ENCODE peak calls at places on chromosomes 13 and 19, in four cellular contexts. One of them, this sample, is unnamed. For H3K36me3, the result is how much of the 10 kb centered on the place peaks cover.

GRCh38 chr19:38389101-38389925 is 816 bp downstream of the SPRED3 start:
- DNase-seq in stomach: no peak
- DNase-seq in fibroblast of lung: peak
- DNase-seq in lower lobe of right lung: no peak
- DNase-seq in this sample: peak

GRCh38 chr13:74443623-74444022 is 309.4 kb upstream of the KLF12 start:
- DNase-seq in stomach: no peak
- DNase-seq in lower lobe of right lung: no peak
- DNase-seq in fibroblast of lung: peak
- DNase-seq in this sample: no peak

GRCh38 chr19:7730286-7731217 is 1.4 kb downstream of the CLEC4G start:
- DNase-seq in fibroblast of lung: no peak
- DNase-seq in lower lobe of right lung: no peak
- DNase-seq in stomach: no peak
- DNase-seq in this sample: no peak

GRCh38 chr13:113001251-113002140 is 32.5 kb downstream of the MCF2L start:
- DNase-seq in lower lobe of right lung: peak
- DNase-seq in fibroblast of lung: peak
- DNase-seq in stomach: peak
- DNase-seq in this sample: no peak

GRCh38 chr19:3358919-3359849 is 7.2 kb upstream of the NFIC start:
- DNase-seq in fibroblast of lung: peak
- DNase-seq in lower lobe of right lung: peak
- DNase-seq in stomach: peak
- DNase-seq in this sample: no peak

GRCh38 chr13:27960362-27961226 is 8.5 kb downstream of the CDX2 start:
- DNase-seq in fibroblast of lung: peak
- DNase-seq in lower lobe of right lung: peak
- DNase-seq in stomach: peak
- DNase-seq in this sample: no peak

GRCh38 chr13:65553328-65553727 is 1676.8 kb downstream of the PCDH9 start:
- DNase-seq in stomach: no peak
- DNase-seq in fibroblast of lung: no peak
- DNase-seq in lower lobe of right lung: no peak
- DNase-seq in this sample: no peak

GRCh38 chr13:101053694-101054093 is 362.6 kb downstream of the NALCN start:
- DNase-seq in fibroblast of lung: no peak
- DNase-seq in stomach: no peak
- DNase-seq in lower lobe of right lung: no peak
- DNase-seq in this sample: no peak

GRCh38 chr19:35776102-35776788 is 881 bp downstream of the ARHGAP33 start:
- DNase-seq in stomach: no peak
- DNase-seq in lower lobe of right lung: no peak
- DNase-seq in fibroblast of lung: no peak
- DNase-seq in this sample: no peak

GRCh38 chr13:42028113-42028799 is 20.2 kb upstream of the DGKH start:
- DNase-seq in lower lobe of right lung: no peak
- DNase-seq in fibroblast of lung: no peak
- DNase-seq in stomach: no peak
- DNase-seq in this sample: no peak

GRCh38 chr13:33870046-33870668 is 52.2 kb downstream of the RFC3 start:
- DNase-seq in lower lobe of right lung: no peak
- DNase-seq in fibroblast of lung: no peak
- DNase-seq in stomach: no peak
- DNase-seq in this sample: no peak

GRCh38 chr19:38686530-38686888 is 39.1 kb downstream of the ACTN4 start:
- DNase-seq in lower lobe of right lung: no peak
- DNase-seq in stomach: no peak
- DNase-seq in fibroblast of lung: no peak
- DNase-seq in this sample: no peak

GRCh38 chr13:37313383-37313782 is 207.9 kb upstream of the CSNK1A1L start:
- DNase-seq in fibroblast of lung: peak
- DNase-seq in lower lobe of right lung: no peak
- DNase-seq in stomach: no peak
- DNase-seq in this sample: no peak

GRCh38 chr19:7421941-7422744 is 66.7 kb downstream of the PEX11G start:
- DNase-seq in fibroblast of lung: no peak
- DNase-seq in stomach: peak
- DNase-seq in lower lobe of right lung: no peak
- DNase-seq in this sample: no peak

GRCh38 chr19:2097330-2098327 is 914 bp downstream of the IZUMO4 start:
- DNase-seq in lower lobe of right lung: no peak
- DNase-seq in fibroblast of lung: no peak
- DNase-seq in stomach: no peak
- DNase-seq in this sample: no peak

GRCh38 chr13:33206425-33206824 is 79.1 kb downstream of the STARD13 start:
- DNase-seq in fibroblast of lung: peak
- DNase-seq in lower lobe of right lung: no peak
- DNase-seq in stomach: no peak
- DNase-seq in this sample: no peak

GRCh38 chr19:40862785-40863184 is 12.5 kb upstream of the CYP2A6 start:
- DNase-seq in lower lobe of right lung: no peak
- DNase-seq in fibroblast of lung: peak
- DNase-seq in stomach: no peak
- DNase-seq in this sample: no peak

GRCh38 chr19:6066661-6067646 is 43.3 kb downstream of the RFX2 start:
- DNase-seq in stomach: peak
- DNase-seq in fibroblast of lung: peak
- DNase-seq in lower lobe of right lung: peak
- DNase-seq in this sample: peak

GRCh38 chr13:105991622-105992254 is 543.7 kb downstream of the EFNB2 start:
- DNase-seq in stomach: peak
- DNase-seq in fibroblast of lung: peak
- DNase-seq in lower lobe of right lung: no peak
- DNase-seq in this sample: no peak

GRCh38 chr19:39199025-39199424 is 2.3 kb downstream of the NCCRP1 start:
- DNase-seq in fibroblast of lung: peak
- DNase-seq in lower lobe of right lung: no peak
- DNase-seq in stomach: peak
- DNase-seq in this sample: no peak

GRCh38 chr13:49351871-49352270 is 92.0 kb downstream of the CAB39L start:
- DNase-seq in lower lobe of right lung: no peak
- DNase-seq in fibroblast of lung: no peak
- DNase-seq in stomach: no peak
- DNase-seq in this sample: no peak

GRCh38 chr13:22120646-22121045 is 449.8 kb downstream of the FGF9 start:
- DNase-seq in stomach: no peak
- DNase-seq in fibroblast of lung: no peak
- DNase-seq in lower lobe of right lung: no peak
- DNase-seq in this sample: no peak

GRCh38 chr13:111906816-111907215 is 160.1 kb upstream of the SOX1 start:
- DNase-seq in lower lobe of right lung: no peak
- DNase-seq in stomach: no peak
- DNase-seq in fibroblast of lung: no peak
- DNase-seq in this sample: no peak

GRCh38 chr19:40982594-40983101 is 8.4 kb upstream of the CYP2B6 start:
- DNase-seq in stomach: no peak
- DNase-seq in fibroblast of lung: peak
- DNase-seq in lower lobe of right lung: no peak
- DNase-seq in this sample: no peak

GRCh38 chr13:110301083-110301482 is 5.9 kb downstream of the COL4A1 start:
- DNase-seq in lower lobe of right lung: no peak
- DNase-seq in fibroblast of lung: no peak
- DNase-seq in stomach: no peak
- DNase-seq in this sample: no peak

DNA sequence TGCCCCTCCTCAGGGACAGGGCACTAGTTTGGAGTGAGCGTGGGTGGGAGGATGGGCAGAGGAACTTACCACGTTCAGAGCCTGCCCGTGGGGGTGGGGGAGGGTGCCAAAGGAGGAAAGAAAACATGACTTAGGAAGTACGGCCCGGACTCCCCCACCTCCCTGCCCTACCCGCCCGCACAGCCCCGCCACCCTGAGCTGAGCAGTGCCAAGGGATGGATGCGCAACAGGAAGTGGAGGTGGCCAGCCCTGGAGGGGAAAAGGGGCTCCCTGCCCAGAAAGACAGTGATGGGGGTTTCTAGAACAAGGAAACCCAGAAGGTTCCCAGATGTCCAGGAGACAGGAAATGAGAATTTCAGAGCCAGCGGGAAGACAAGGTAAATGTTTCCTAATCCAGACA is 6.3 kb downstream of the TEAD2 start:
- DNase-seq in stomach: no peak
- DNase-seq in fibroblast of lung: no peak
- DNase-seq in lower lobe of right lung: peak
- DNase-seq in this sample: no peak
- H3K36me3 ChIP-seq in stomach: half or more
- H3K36me3 ChIP-seq in fibroblast of lung: under half
- H3K36me3 ChIP-seq in lower lobe of right lung: half or more
- H3K36me3 ChIP-seq in this sample: under half

DNA sequence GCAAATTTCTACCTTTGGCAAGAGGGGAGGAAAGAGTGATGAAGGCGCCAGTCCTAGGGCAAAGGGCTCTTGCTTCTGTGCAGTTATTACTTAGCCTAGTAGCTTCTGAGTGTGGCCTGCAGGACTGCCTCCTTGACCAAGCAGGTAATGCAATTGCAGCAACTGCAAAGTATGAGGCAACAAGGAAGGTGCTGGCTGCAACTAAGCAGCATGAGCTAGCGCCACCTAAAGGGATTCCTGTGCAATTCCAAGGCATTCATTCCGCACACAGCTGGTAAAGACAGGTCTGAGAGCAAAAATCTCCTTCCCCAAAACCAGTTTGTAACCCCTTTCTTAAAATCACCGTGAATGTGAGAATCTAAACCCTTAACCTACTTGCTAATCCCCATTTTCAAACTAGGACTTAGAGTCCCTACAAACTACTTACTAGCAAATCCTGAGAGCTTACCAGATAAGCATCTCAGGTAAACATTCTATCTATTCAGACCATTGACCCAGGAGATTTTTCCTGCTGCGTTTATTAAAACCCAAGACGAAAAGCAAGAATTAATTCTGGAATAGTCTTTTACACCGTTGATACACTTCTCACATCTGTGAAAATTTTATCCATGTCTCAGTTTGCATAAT is 62.9 kb downstream of the DCT start:
- DNase-seq in stomach: no peak
- DNase-seq in fibroblast of lung: peak
- DNase-seq in lower lobe of right lung: no peak
- DNase-seq in this sample: no peak
- TF ChIP-seq CTCF in stomach: no peak
- TF ChIP-seq CTCF in fibroblast of lung: no peak
- TF ChIP-seq CTCF in lower lobe of right lung: peak
- TF ChIP-seq CTCF in this sample: no peak

GRCh38 chr19:56491399-56491798 is 14.3 kb upstream of the ZNF667 start:
- DNase-seq in stomach: no peak
- DNase-seq in lower lobe of right lung: no peak
- DNase-seq in fibroblast of lung: no peak
- DNase-seq in this sample: no peak
- H3K36me3 ChIP-seq in stomach: half or more
- H3K36me3 ChIP-seq in lower lobe of right lung: under half
- H3K36me3 ChIP-seq in fibroblast of lung: under half
- H3K36me3 ChIP-seq in this sample: under half

DNA sequence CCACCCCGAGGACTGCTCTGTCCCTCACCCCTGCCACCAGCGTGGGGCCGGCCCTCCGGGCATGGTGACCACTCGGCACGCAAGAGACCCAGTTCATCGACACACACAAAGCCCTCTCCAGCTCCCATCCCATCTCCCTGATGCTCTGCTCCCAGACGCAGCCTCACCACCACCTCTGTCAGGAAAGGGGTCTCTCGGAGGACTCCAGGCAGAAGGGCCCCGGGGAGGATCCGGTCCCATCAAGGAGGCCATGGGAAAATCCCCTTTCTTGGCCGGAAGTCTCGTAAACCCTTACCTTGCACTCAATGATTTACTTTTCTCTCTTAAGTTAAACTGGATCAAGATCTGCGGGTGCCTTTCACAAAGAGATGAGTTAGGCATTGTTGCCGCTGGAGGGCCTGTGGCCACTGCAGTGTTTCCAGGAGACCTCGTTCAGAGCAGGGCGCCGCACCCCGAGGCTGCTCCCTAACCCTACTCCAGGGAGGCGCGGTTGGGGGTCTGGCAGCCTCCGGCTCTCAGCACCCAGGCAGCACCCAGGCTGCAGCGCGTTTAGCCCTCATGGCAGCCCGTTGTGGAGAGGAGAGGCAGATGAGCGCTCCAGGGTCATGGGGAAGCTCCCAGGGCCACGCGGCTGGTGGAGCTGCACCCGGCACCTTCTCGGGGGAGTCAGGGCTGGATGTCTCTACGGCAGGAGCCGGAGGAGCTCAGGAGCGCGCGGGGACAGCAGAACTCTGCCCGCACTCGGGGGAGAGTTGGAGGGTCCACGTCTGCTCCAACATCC is 31.0 kb downstream of the C2CD4C start:
- DNase-seq in fibroblast of lung: no peak
- DNase-seq in stomach: no peak
- DNase-seq in lower lobe of right lung: no peak
- DNase-seq in this sample: no peak
- TF ChIP-seq CTCF in fibroblast of lung: no peak
- TF ChIP-seq CTCF in stomach: no peak
- TF ChIP-seq CTCF in lower lobe of right lung: no peak
- TF ChIP-seq CTCF in this sample: no peak

GRCh38 chr13:75857291-75857690 is 221.2 kb downstream of the LMO7 start:
- DNase-seq in stomach: no peak
- DNase-seq in fibroblast of lung: no peak
- DNase-seq in lower lobe of right lung: no peak
- DNase-seq in this sample: no peak

GRCh38 chr13:75855847-75856246 is 219.7 kb downstream of the LMO7 start:
- DNase-seq in fibroblast of lung: no peak
- DNase-seq in lower lobe of right lung: no peak
- DNase-seq in stomach: no peak
- DNase-seq in this sample: no peak

GRCh38 chr13:75860935-75861334 is 224.8 kb downstream of the LMO7 start:
- DNase-seq in lower lobe of right lung: no peak
- DNase-seq in fibroblast of lung: no peak
- DNase-seq in stomach: no peak
- DNase-seq in this sample: no peak

GRCh38 chr13:75850915-75851314 is 214.8 kb downstream of the LMO7 start:
- DNase-seq in fibroblast of lung: no peak
- DNase-seq in lower lobe of right lung: no peak
- DNase-seq in stomach: no peak
- DNase-seq in this sample: no peak

DNA sequence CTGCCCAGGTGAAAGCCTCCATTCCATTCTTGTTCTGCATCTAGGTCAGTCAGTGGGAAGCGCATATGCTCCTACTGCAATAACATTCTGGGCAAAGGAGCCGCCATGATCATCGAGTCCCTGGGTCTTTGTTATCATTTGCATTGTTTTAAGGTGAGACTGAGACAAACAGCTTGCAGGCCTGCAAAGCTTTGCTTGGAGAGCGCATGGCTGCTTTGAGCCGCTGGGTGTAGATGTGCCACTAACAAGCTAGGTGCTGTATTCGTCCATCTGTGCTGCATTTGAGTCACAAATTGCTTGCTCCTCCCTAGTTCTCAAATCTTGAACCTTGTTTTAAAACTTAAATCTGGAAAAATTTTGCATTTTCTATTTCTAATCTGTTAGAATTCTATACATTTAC is 219.1 kb downstream of the LMO7 start:
- DNase-seq in lower lobe of right lung: no peak
- DNase-seq in fibroblast of lung: no peak
- DNase-seq in stomach: no peak
- DNase-seq in this sample: no peak
- H3K36me3 ChIP-seq in lower lobe of right lung: half or more
- H3K36me3 ChIP-seq in fibroblast of lung: under half
- H3K36me3 ChIP-seq in stomach: half or more
- H3K36me3 ChIP-seq in this sample: under half